ENCODE peak calls at places on chromosomes 6 and 20, in four cellular contexts. One of them, this sample, is unnamed.

GRCh38 chr6:16064687-16065086 is 64.2 kb upstream of the MYLIP start:
- DNase-seq in HepG2: no peak
- DNase-seq in K562: no peak
- DNase-seq in IMR-90: no peak
- DNase-seq in this sample: no peak

GRCh38 chr6:31952140-31952805 is 6.4 kb downstream of the CFB start:
- DNase-seq in K562: peak; percentile 78
- DNase-seq in IMR-90: peak; percentile 63
- DNase-seq in HepG2: peak; percentile 71
- DNase-seq in this sample: peak; percentile 43

GRCh38 chr20:57006411-57007170 is 259.9 kb downstream of the BMP7 start:
- DNase-seq in K562: no peak
- DNase-seq in HepG2: no peak
- DNase-seq in IMR-90: no peak
- DNase-seq in this sample: peak; percentile 42

GRCh38 chr20:45945678-45946148 is 11.2 kb downstream of the PCIF1 start:
- DNase-seq in K562: no peak
- DNase-seq in HepG2: no peak
- DNase-seq in IMR-90: peak; percentile 21
- DNase-seq in this sample: no peak

GRCh38 chr6:143336446-143337152 is 113.9 kb downstream of the ADAT2 start:
- DNase-seq in K562: no peak
- DNase-seq in HepG2: no peak
- DNase-seq in IMR-90: peak; percentile 69
- DNase-seq in this sample: no peak

GRCh38 chr6:52725133-52725529 is 38.1 kb downstream of the GSTA2 start:
- DNase-seq in HepG2: no peak
- DNase-seq in K562: no peak
- DNase-seq in IMR-90: no peak
- DNase-seq in this sample: no peak

GRCh38 chr6:53090576-53090975 is 25.4 kb downstream of the FBXO9 start:
- DNase-seq in HepG2: no peak
- DNase-seq in K562: no peak
- DNase-seq in IMR-90: peak; percentile 51
- DNase-seq in this sample: no peak

GRCh38 chr6:11412616-11413015 is 124.9 kb upstream of the TMEM170B start:
- DNase-seq in IMR-90: no peak
- DNase-seq in K562: no peak
- DNase-seq in HepG2: no peak
- DNase-seq in this sample: no peak

GRCh38 chr6:170221753-170222400 is 69.0 kb downstream of the DLL1 start:
- DNase-seq in HepG2: no peak
- DNase-seq in K562: no peak
- DNase-seq in IMR-90: no peak
- DNase-seq in this sample: no peak

GRCh38 chr6:115415378-115415777 is 645.3 kb downstream of the FRK start:
- DNase-seq in HepG2: no peak
- DNase-seq in K562: no peak
- DNase-seq in IMR-90: no peak
- DNase-seq in this sample: no peak

GRCh38 chr20:1929460-1929859 is 34.3 kb downstream of the SIRPA start:
- DNase-seq in K562: no peak
- DNase-seq in IMR-90: no peak
- DNase-seq in HepG2: no peak
- DNase-seq in this sample: no peak

GRCh38 chr20:62508641-62509051 is 32.9 kb upstream of the GATA5 start:
- DNase-seq in K562: no peak
- DNase-seq in IMR-90: no peak
- DNase-seq in HepG2: no peak
- DNase-seq in this sample: peak; percentile 46

GRCh38 chr6:44086931-44087574 is 40.2 kb downstream of the MRPL14 start:
- DNase-seq in HepG2: no peak
- DNase-seq in IMR-90: no peak
- DNase-seq in K562: no peak
- DNase-seq in this sample: no peak

GRCh38 chr6:21075986-21076385 is 517.6 kb upstream of the SOX4 start:
- DNase-seq in K562: no peak
- DNase-seq in HepG2: no peak
- DNase-seq in IMR-90: no peak
- DNase-seq in this sample: no peak

GRCh38 chr6:80607814-80608391 is 501.4 kb downstream of the BCKDHB start:
- DNase-seq in HepG2: no peak
- DNase-seq in IMR-90: peak; percentile 92
- DNase-seq in K562: no peak
- DNase-seq in this sample: peak; percentile 26

GRCh38 chr6:13005994-13006393 is 289.4 kb downstream of the PHACTR1 start:
- DNase-seq in IMR-90: no peak
- DNase-seq in K562: no peak
- DNase-seq in HepG2: no peak
- DNase-seq in this sample: no peak

GRCh38 chr6:83463886-83464285 is 33.0 kb upstream of the ME1 start:
- DNase-seq in K562: no peak
- DNase-seq in HepG2: no peak
- DNase-seq in IMR-90: peak; percentile 48
- DNase-seq in this sample: no peak

GRCh38 chr20:41411458-41411857 is 44.8 kb upstream of the EMILIN3 start:
- DNase-seq in K562: no peak
- DNase-seq in IMR-90: peak; percentile 28
- DNase-seq in HepG2: no peak
- DNase-seq in this sample: peak; percentile 17

GRCh38 chr20:56504373-56505005 is 20.1 kb upstream of the FAM209A start:
- DNase-seq in K562: peak; percentile 56
- DNase-seq in IMR-90: no peak
- DNase-seq in HepG2: no peak
- DNase-seq in this sample: peak; percentile 38

GRCh38 chr6:44161997-44162338 is 3.3 kb downstream of the CAPN11 start:
- DNase-seq in IMR-90: peak; percentile 67
- DNase-seq in K562: peak; percentile 59
- DNase-seq in HepG2: no peak
- DNase-seq in this sample: no peak

GRCh38 chr20:44552950-44553908 is 29.1 kb upstream of the PKIG start:
- DNase-seq in K562: no peak
- DNase-seq in IMR-90: peak; percentile 94
- DNase-seq in HepG2: peak; percentile 39
- DNase-seq in this sample: peak; percentile 46

GRCh38 chr6:10151144-10151915 is 263.5 kb downstream of the TFAP2A start:
- DNase-seq in K562: no peak
- DNase-seq in IMR-90: peak; percentile 5
- DNase-seq in HepG2: no peak
- DNase-seq in this sample: no peak

GRCh38 chr6:43120938-43121913 is 45.1 kb downstream of the PTK7 start:
- DNase-seq in HepG2: no peak
- DNase-seq in K562: no peak
- DNase-seq in IMR-90: peak; percentile 98
- DNase-seq in this sample: no peak

GRCh38 chr6:19873031-19873430 is 35.9 kb downstream of the ID4 start:
- DNase-seq in HepG2: peak; percentile 49
- DNase-seq in IMR-90: no peak
- DNase-seq in K562: no peak
- DNase-seq in this sample: no peak

GRCh38 chr6:29743568-29743967 is 20.3 kb downstream of the HLA-F start:
- DNase-seq in HepG2: no peak
- DNase-seq in K562: no peak
- DNase-seq in IMR-90: no peak
- DNase-seq in this sample: no peak

GRCh38 chr20:60206259-60206658 is 248.0 kb downstream of the CDH26 start:
- DNase-seq in K562: no peak
- DNase-seq in IMR-90: peak; percentile 49
- DNase-seq in HepG2: peak; percentile 31
- DNase-seq in this sample: peak; percentile 18

DNA sequence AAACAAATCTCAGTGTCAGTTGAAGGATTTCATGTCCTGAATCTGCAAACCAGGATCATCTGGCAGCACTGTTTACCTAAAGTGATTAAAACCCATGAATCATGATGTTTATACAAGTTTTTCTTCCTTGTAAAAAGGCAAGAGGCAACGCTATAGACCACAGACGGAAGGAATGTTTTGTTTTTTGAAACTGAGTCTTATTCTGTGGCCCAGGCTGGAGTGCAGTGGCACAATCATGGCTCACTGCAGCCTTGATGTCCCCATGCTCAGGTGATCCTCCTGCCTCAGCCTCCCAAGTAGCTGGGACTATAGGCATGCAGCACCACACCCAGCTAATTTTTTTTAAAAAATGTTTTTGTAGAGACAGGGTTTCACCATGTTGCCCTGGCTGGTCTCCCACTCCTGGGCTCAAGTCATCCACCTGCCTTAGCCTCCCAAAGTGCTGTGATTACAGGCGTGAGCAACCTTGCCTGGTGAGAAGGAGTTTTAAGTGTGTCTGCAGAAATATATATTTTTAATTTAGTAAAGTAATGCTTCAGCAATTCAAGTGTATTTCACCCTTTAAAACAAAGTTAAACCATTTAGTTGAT is 30.0 kb upstream of the SH3BGRL2 start:
- DNase-seq in K562: no peak
- DNase-seq in IMR-90: peak; percentile 88
- DNase-seq in HepG2: peak; percentile 42
- DNase-seq in this sample: peak; percentile 68
- TF ChIP-seq MAZ in K562: no peak
- TF ChIP-seq MAZ in IMR-90: no peak
- TF ChIP-seq MAZ in HepG2: no peak
- TF ChIP-seq MAZ in this sample: no peak

GRCh38 chr6:106513813-106514212 is 115.5 kb downstream of the RTN4IP1 start:
- DNase-seq in K562: no peak
- DNase-seq in HepG2: no peak
- DNase-seq in IMR-90: no peak
- DNase-seq in this sample: no peak
- TF ChIP-seq MAZ in K562: no peak
- TF ChIP-seq MAZ in HepG2: no peak
- TF ChIP-seq MAZ in IMR-90: no peak
- TF ChIP-seq MAZ in this sample: no peak

DNA sequence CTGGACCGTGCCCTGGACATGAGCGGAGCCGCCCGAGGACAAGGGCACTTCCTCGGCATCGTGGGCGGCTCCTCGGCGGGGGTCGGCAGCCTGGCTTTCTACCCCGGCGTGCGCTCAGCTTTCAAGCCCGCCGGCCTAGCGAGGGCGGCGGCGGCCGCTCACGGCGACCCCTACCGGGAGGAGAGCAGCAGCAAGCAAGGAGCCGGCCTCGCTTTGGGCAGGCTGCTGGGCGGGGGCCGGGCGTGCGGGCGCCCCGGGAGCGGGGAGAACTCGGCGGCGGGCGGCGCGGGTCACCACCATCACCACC is 6.7 kb downstream of the PRDM13 start:
- DNase-seq in HepG2: no peak
- DNase-seq in IMR-90: peak; percentile 18
- DNase-seq in K562: no peak
- DNase-seq in this sample: peak; percentile 66
- TF ChIP-seq MAZ in HepG2: no peak
- TF ChIP-seq MAZ in IMR-90: no peak
- TF ChIP-seq MAZ in K562: no peak
- TF ChIP-seq MAZ in this sample: no peak

DNA sequence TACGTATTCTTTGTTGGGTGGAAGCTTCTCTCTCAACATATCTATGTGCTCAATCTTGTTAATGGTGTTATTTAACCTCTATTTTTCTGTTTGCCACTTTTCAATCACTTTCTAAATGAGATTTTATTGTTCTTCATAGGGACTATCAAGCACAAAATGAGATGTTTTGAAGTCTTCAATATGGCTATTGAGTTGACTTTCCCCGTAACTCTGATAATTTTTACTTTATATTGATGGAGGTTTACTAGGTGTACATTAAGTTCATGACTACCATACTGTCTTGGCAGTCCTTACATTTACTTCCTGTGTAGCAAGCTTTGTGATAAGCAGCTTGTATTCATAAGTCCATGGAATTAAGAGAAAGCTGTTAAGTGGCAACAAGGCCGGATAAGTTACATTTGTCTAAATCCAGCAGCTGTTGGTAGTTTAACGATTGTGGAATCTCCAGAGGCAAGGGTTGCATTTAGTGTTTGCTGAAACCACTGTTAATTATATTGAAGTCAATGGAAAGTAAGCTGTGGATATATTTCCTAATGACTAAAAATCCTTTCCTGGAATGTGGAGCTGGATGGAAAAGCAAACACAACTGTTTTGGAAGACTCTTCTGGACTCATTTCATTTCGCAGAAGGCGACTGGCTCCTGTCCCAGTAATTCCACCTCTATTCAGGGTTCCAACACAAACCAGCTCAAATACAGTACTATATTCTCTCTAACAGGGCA is 57.3 kb upstream of the SMIM29 start:
- DNase-seq in IMR-90: peak; percentile 22
- DNase-seq in HepG2: peak; percentile 42
- DNase-seq in K562: no peak
- DNase-seq in this sample: no peak
- TF ChIP-seq MAZ in IMR-90: no peak
- TF ChIP-seq MAZ in HepG2: no peak
- TF ChIP-seq MAZ in K562: no peak
- TF ChIP-seq MAZ in this sample: no peak

GRCh38 chr6:148249160-148249559 is 93.5 kb upstream of the SASH1 start:
- DNase-seq in HepG2: no peak
- DNase-seq in IMR-90: no peak
- DNase-seq in K562: no peak
- DNase-seq in this sample: no peak

GRCh38 chr6:148251891-148252290 is 90.7 kb upstream of the SASH1 start:
- DNase-seq in HepG2: no peak
- DNase-seq in K562: no peak
- DNase-seq in IMR-90: peak; percentile 48
- DNase-seq in this sample: no peak

GRCh38 chr6:148247386-148248063 is 95.1 kb upstream of the SASH1 start:
- DNase-seq in HepG2: no peak
- DNase-seq in IMR-90: no peak
- DNase-seq in K562: no peak
- DNase-seq in this sample: no peak

GRCh38 chr6:148251286-148251685 is 91.4 kb upstream of the SASH1 start:
- DNase-seq in HepG2: peak; percentile 37
- DNase-seq in IMR-90: peak; percentile 80
- DNase-seq in K562: no peak
- DNase-seq in this sample: no peak
- TF ChIP-seq MAZ in HepG2: no peak
- TF ChIP-seq MAZ in IMR-90: no peak
- TF ChIP-seq MAZ in K562: no peak
- TF ChIP-seq MAZ in this sample: no peak

DNA sequence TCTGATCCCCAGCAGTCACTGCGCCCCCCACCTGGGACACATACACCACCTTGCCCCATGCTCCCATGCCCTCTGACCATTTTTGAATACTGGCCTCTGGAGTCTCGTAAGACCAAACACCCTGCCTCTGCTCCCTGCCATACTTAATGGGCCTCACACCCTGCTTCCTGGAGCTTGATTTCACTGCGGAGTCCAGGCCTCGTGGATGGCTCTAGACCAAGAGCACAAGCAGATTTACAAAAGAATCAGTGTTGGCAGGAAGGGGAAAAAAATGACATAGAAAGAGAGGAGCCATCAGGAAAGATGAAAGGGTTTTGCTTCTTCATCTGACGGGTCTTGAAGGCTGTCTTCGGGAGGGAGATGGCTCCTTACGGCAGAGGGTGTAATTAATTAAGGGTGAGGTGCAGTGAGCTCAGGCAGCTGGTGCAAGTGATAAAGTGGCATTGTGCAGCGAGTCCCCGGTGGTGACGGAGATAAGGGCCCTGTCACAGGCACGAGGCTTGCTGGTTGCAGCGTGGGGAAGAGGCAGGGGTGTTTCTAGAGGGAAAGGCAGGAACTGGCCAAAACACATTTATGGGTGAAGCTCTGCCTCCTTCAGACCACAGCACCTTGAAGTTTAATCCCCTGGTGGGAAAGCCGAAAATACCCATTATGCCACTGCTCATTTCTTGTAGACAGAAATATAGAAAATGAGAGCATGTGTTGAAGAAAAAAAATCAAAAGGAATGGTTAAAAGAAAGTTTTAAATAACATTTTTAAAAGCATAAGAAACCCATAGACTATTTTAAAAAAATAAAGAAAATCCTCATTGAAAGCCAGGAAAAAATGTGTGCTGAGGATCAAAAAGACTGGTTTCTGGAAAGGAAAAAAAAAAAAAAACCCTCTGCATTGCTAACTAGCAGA is 128.6 kb upstream of the LRFN2 start:
- DNase-seq in HepG2: no peak
- DNase-seq in IMR-90: no peak
- DNase-seq in K562: peak; percentile 83
- DNase-seq in this sample: no peak
- TF ChIP-seq MAZ in HepG2: no peak
- TF ChIP-seq MAZ in IMR-90: no peak
- TF ChIP-seq MAZ in K562: no peak
- TF ChIP-seq MAZ in this sample: no peak